ENCODE peak calls at places on chromosomes 1 and 21, in six cellular contexts. V, Q, I, U, N and C are unnamed samples. For H3K9me3, the result is how much of the 10 kb centered on the place peaks cover.

GRCh38 chr1:224563666-224564065 is 52.5 kb upstream of the CNIH3 start:
- DNase-seq in V (no peak), Q (no peak), I (no peak), U (no peak), N (no peak), C (no peak)

GRCh38 chr21:32426592-32427051 is 14.1 kb downstream of the EVA1C start:
- DNase-seq in V (no peak), Q (no peak), I (peak), U (peak), N (no peak), C (no peak)

GRCh38 chr1:240946926-240947325 is 335.0 kb upstream of the GREM2 start:
- DNase-seq in V (peak), Q (no peak), I (peak), U (peak), N (peak), C (no peak)

GRCh38 chr1:32702599-32703478 is at the start of gene SYNC:
- DNase-seq in V (no peak), Q (no peak), I (peak), U (peak), N (peak), C (peak)

GRCh38 chr1:75727571-75727970 is 3.1 kb downstream of the ACADM start:
- DNase-seq in V (no peak), Q (no peak), I (peak), U (no peak), N (no peak), C (no peak)

GRCh38 chr1:29912413-29912812 is 676.1 kb downstream of the PTPRU start:
- DNase-seq in V (peak), Q (no peak), I (no peak), U (peak), N (peak), C (no peak)

GRCh38 chr1:225881081-225882007 is 836 bp downstream of the TMEM63A start:
- DNase-seq in V (peak), Q (peak), I (peak), U (peak), N (no peak), C (peak)

GRCh38 chr1:64396817-64397216 is 73.1 kb upstream of the CACHD1 start:
- DNase-seq in V (no peak), Q (no peak), I (no peak), U (no peak), N (no peak), C (no peak)

GRCh38 chr1:61322769-61323168 is 240.4 kb downstream of the NFIA start:
- DNase-seq in V (no peak), Q (no peak), I (no peak), U (no peak), N (no peak), C (no peak)

GRCh38 chr1:207919523-207920210 is 8.7 kb upstream of the CD34 start:
- DNase-seq in V (no peak), Q (no peak), I (no peak), U (no peak), N (no peak), C (no peak)

GRCh38 chr1:83995649-83996048 is 3.3 kb downstream of the TTLL7 start:
- DNase-seq in V (no peak), Q (no peak), I (no peak), U (no peak), N (no peak), C (no peak)

GRCh38 chr1:8745749-8746390 is 71.6 kb downstream of the RERE start:
- DNase-seq in V (no peak), Q (no peak), I (no peak), U (peak), N (no peak), C (no peak)

GRCh38 chr1:187001198-187001904 is 172.6 kb downstream of the PLA2G4A start:
- DNase-seq in V (no peak), Q (no peak), I (peak), U (peak), N (peak), C (no peak)

GRCh38 chr1:231139659-231140650 is 21.9 kb upstream of the TRIM67 start:
- DNase-seq in V (no peak), Q (peak), I (peak), U (peak), N (peak), C (no peak)

GRCh38 chr21:17613242-17613676 is 558 bp upstream of the BTG3 start:
- DNase-seq in V (no peak), Q (peak), I (peak), U (peak), N (no peak), C (peak)

GRCh38 chr1:82564338-82564737 is 763.6 kb downstream of the ADGRL2 start:
- DNase-seq in V (no peak), Q (peak), I (no peak), U (no peak), N (no peak), C (no peak)

DNA sequence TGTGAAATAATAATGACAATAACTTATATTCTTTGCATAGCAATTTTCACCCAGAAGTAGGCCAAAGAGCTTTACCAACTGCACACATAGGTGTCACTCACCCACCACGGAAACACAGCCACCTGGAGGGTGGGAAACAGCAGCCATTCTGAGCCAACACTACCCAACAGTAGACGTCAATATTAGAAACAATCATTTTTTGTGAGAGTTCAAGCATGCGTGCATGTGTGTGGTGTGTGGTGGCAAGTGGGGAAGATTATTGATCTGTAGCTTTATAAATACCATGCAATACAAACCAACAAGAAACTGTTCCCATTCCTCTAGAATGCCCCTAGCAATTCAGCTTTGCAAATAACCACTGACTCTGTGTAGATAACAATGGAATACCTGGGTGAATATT is 19.1 kb downstream of the PROX1 start:
- DNase-seq in V (no peak), Q (no peak), I (no peak), U (no peak), N (no peak), C (no peak)
- TF ChIP-seq CTCF in V (no peak), Q (no peak), I (no peak), U (no peak), N (no peak), C (no peak)

DNA sequence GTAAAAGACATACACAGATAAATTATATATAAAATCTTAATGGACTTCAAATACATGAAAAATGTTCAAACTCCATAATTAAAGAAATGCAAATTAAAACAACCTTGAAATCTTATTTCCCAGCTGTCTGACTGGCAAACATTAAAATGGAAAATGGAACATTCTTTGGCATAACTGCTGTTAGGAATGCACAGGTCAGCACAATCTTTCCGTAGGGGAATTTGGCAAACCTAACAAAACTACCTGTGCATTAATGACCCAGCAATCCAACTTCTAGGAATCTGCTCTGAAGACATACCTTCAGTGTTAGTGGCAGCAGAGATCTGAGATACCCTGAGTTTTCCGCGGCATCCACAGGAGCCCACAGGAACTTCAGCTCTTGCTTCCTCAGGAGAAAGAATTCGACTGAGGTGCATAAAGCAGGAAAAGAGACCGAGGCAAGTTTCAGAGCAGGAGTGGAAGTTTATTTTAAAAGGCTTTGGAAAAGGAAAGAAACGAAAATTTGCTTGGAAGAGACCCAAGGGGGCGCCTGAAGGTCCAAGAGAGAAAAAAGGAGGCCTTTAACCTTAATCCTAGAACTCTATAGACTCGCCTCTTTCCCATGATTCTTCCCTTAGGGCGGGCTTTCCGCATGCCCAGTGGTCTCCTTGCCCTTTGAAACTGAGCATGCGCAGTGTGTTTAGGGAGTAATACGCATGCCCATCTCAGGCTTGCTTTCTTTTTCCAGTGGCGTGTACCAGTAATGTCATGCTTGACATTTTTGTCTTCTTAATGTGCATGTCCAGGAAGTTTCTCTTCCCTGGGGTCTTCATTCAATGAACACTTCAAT is 24.8 kb downstream of the LYPD8 start:
- DNase-seq in V (no peak), Q (no peak), I (no peak), U (no peak), N (no peak), C (no peak)
- H3K9me3 ChIP-seq in V (under half), Q (under half), I (under half), U (under half), N (under half), C (under half)

GRCh38 chr1:31154632-31155215 is 85.0 kb downstream of the NKAIN1 start:
- DNase-seq in V (peak), Q (peak), I (peak), U (peak), N (no peak), C (peak)

GRCh38 chr1:31152181-31152768 is 86.8 kb upstream of the PUM1 start:
- DNase-seq in V (peak), Q (no peak), I (peak), U (peak), N (peak), C (no peak)

GRCh38 chr1:31153423-31153822 is 86.3 kb downstream of the NKAIN1 start:
- DNase-seq in V (no peak), Q (no peak), I (no peak), U (no peak), N (no peak), C (no peak)

GRCh38 chr1:31154000-31154631 is 85.6 kb downstream of the NKAIN1 start:
- DNase-seq in V (no peak), Q (no peak), I (no peak), U (no peak), N (no peak), C (no peak)

GRCh38 chr1:31155216-31155806 is 84.4 kb downstream of the NKAIN1 start:
- DNase-seq in V (peak), Q (peak), I (peak), U (peak), N (no peak), C (peak)
- TF ChIP-seq CTCF in V (peak), Q (no peak), I (no peak), U (no peak), N (peak), C (peak)

GRCh38 chr1:50420689-50421365 is 2.4 kb downstream of the DMRTA2 start:
- DNase-seq in V (no peak), Q (no peak), I (peak), U (no peak), N (no peak), C (no peak)
- H3K9me3 ChIP-seq in V (under half), Q (under half), I (under half), U (under half), N (under half), C (under half)

DNA sequence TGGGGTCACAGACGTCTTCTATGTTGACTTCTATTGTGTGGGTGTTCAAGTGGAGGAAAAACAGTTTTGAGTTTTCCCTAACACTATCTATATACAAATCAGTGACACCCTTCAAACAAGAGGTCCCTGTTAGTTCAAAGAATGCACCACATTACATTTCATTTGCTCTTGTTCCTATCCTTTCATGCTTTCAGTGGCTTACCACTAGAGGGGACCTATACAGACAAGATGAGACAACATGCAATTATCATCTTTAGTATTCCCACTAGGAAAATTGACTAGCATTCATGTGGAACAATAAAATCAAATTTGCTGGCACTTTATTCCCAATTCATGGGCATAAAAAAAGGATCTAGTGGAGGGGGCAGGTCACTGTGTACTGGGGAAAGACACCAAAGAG is 13.3 kb upstream of the SIPA1L2 start:
- DNase-seq in V (no peak), Q (no peak), I (no peak), U (no peak), N (no peak), C (no peak)
- TF ChIP-seq CTCF in V (no peak), Q (no peak), I (peak), U (peak), N (peak), C (no peak)

GRCh38 chr1:90989990-90990389 is 31.8 kb downstream of the ZNF644 start:
- DNase-seq in V (no peak), Q (no peak), I (no peak), U (no peak), N (no peak), C (no peak)
- H3K9me3 ChIP-seq in V (under half), Q (under half), I (under half), U (under half), N (under half), C (under half)

GRCh38 chr1:182806015-182806678 is 16.6 kb downstream of the NPL start:
- DNase-seq in V (no peak), Q (no peak), I (no peak), U (no peak), N (no peak), C (no peak)

GRCh38 chr1:182811975-182812727 is 22.6 kb downstream of the NPL start:
- DNase-seq in V (no peak), Q (no peak), I (no peak), U (no peak), N (no peak), C (no peak)

GRCh38 chr1:182807907-182808306 is 18.3 kb downstream of the NPL start:
- DNase-seq in V (no peak), Q (no peak), I (no peak), U (no peak), N (no peak), C (no peak)

GRCh38 chr1:182803846-182804245 is 14.3 kb downstream of the NPL start:
- DNase-seq in V (no peak), Q (no peak), I (no peak), U (no peak), N (no peak), C (no peak)

DNA sequence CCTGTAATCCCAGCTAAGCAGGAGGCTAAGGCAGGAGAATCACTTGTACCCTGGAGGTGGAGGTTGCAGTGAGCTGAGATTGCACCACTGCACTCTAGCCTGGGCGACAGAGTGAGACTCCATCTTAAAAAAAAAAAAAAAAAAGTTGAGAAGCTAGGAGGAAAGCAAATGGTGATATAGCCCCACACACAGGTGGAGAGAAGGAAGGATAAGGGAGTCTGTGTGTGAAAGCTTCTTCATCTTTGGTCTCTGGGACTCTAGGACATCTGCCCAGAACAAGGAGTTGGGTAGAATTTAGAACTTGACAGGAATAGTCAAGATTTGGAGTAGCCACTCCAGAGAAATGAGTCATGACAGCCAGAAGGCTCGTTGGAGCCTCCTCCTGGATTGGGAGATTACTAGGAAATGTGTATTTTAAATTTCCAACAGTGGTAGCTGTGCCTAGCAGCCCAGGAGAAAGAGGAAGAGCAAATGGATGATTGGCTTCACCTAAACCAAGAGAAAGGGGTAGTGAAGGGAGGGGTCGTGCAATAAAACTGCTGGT is 19.9 kb downstream of the NPL start:
- DNase-seq in V (no peak), Q (no peak), I (peak), U (no peak), N (no peak), C (no peak)
- TF ChIP-seq CTCF in V (no peak), Q (no peak), I (peak), U (no peak), N (no peak), C (no peak)

GRCh38 chr1:114355240-114355639 is 155.8 kb downstream of the TRIM33 start:
- DNase-seq in V (no peak), Q (no peak), I (no peak), U (no peak), N (no peak), C (no peak)

DNA sequence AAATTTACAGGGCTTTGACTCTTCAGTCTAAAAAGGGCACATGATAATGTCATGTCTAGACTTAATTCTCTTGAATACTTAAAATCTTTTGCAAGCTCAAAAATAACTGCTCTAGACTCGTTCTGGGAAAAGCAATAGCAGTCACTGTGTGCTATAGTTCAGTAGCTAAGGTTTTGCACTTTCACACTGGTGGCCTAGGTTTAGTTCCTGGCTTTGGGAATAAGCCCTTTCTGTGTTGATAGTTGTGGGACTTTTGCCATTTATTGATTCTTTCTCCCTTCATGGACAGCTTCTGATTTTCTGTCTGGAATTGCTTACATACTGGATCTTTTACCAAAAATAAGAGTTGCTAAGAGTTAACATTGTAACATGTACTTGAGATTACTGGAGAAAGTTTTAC is 151.2 kb downstream of the TRIM33 start:
- DNase-seq in V (no peak), Q (no peak), I (no peak), U (no peak), N (no peak), C (no peak)
- H3K9me3 ChIP-seq in V (under half), Q (under half), I (under half), U (under half), N (under half), C (under half)

DNA sequence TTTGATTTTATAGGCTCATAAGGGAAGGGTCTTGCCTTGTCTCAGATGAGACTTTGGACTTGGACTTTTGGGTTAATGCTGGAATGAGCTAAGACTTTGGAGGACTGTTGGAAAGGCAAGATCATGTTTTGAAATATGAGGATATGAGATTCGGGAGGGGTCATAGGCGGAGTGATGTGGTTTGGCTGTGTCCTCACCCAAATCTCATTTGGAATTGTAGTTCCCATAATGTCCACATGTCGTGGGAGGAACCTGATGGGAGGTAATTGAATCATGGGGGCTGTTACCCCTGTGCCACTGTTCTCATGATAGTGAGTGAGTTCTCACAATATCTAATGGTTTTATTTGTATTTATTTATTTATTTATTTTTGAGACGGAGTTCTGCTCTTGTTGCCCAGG is 6.9 kb upstream of the CSDE1 start:
- DNase-seq in V (no peak), Q (no peak), I (no peak), U (no peak), N (no peak), C (no peak)
- TF ChIP-seq CTCF in V (peak), Q (no peak), I (no peak), U (no peak), N (peak), C (no peak)